ENCODE peak calls at places on chromosome 15, in five cellular contexts. One of them, this sample, is unnamed.

GRCh38 chr15:78325092-78325843 is 14.9 kb upstream of the CRABP1 start:
- DNase-seq in H9: no peak
- DNase-seq in trophoblast cell: no peak
- DNase-seq in mesenchymal stem cell: no peak
- DNase-seq in IMR-90: peak
- DNase-seq in this sample: no peak

GRCh38 chr15:38378162-38378560 is 75.8 kb upstream of the FAM98B start:
- DNase-seq in trophoblast cell: no peak
- DNase-seq in IMR-90: peak
- DNase-seq in mesenchymal stem cell: peak
- DNase-seq in H9: no peak
- DNase-seq in this sample: no peak

GRCh38 chr15:62240121-62240520 is 75.0 kb upstream of the C2CD4B start:
- DNase-seq in trophoblast cell: no peak
- DNase-seq in H9: no peak
- DNase-seq in IMR-90: no peak
- DNase-seq in mesenchymal stem cell: no peak
- DNase-seq in this sample: no peak

GRCh38 chr15:80173022-80173759 is 20.4 kb downstream of the FAH start:
- DNase-seq in trophoblast cell: peak
- DNase-seq in IMR-90: peak
- DNase-seq in mesenchymal stem cell: peak
- DNase-seq in H9: peak
- DNase-seq in this sample: peak

GRCh38 chr15:58269455-58270414 is 131.6 kb downstream of the AQP9 start:
- DNase-seq in IMR-90: peak
- DNase-seq in trophoblast cell: no peak
- DNase-seq in H9: peak
- DNase-seq in mesenchymal stem cell: peak
- DNase-seq in this sample: peak

GRCh38 chr15:61383421-61383820 is 154.3 kb upstream of the RORA start:
- DNase-seq in mesenchymal stem cell: peak
- DNase-seq in trophoblast cell: peak
- DNase-seq in H9: no peak
- DNase-seq in IMR-90: peak
- DNase-seq in this sample: no peak

GRCh38 chr15:49187537-49188245 is 17.6 kb downstream of the GALK2 start:
- DNase-seq in H9: no peak
- DNase-seq in IMR-90: peak
- DNase-seq in mesenchymal stem cell: peak
- DNase-seq in trophoblast cell: no peak
- DNase-seq in this sample: no peak

GRCh38 chr15:75104804-75105557 is 81.6 kb downstream of the PPCDC start:
- DNase-seq in H9: no peak
- DNase-seq in trophoblast cell: peak
- DNase-seq in IMR-90: peak
- DNase-seq in mesenchymal stem cell: peak
- DNase-seq in this sample: no peak

GRCh38 chr15:40063563-40064011 is 24.6 kb upstream of the SRP14 start:
- DNase-seq in mesenchymal stem cell: peak
- DNase-seq in trophoblast cell: no peak
- DNase-seq in IMR-90: peak
- DNase-seq in H9: no peak
- DNase-seq in this sample: no peak

GRCh38 chr15:79849789-79850188 is 47.0 kb downstream of the MTHFS start:
- DNase-seq in IMR-90: peak
- DNase-seq in trophoblast cell: peak
- DNase-seq in mesenchymal stem cell: peak
- DNase-seq in H9: peak
- DNase-seq in this sample: peak

GRCh38 chr15:20642054-20642767 is 100.6 kb upstream of the GOLGA6L6 start:
- DNase-seq in H9: no peak
- DNase-seq in trophoblast cell: no peak
- DNase-seq in IMR-90: no peak
- DNase-seq in mesenchymal stem cell: no peak
- DNase-seq in this sample: no peak

GRCh38 chr15:100255644-100256043 is 86.1 kb downstream of the ADAMTS17 start:
- DNase-seq in trophoblast cell: no peak
- DNase-seq in IMR-90: no peak
- DNase-seq in mesenchymal stem cell: no peak
- DNase-seq in H9: no peak
- DNase-seq in this sample: no peak

GRCh38 chr15:86236721-86237121 is 157.1 kb downstream of the AGBL1 start:
- DNase-seq in mesenchymal stem cell: no peak
- DNase-seq in IMR-90: no peak
- DNase-seq in trophoblast cell: no peak
- DNase-seq in H9: peak
- DNase-seq in this sample: peak

GRCh38 chr15:100781961-100782525 is 97.6 kb upstream of the ALDH1A3 start:
- DNase-seq in trophoblast cell: no peak
- DNase-seq in mesenchymal stem cell: no peak
- DNase-seq in H9: no peak
- DNase-seq in IMR-90: no peak
- DNase-seq in this sample: no peak

GRCh38 chr15:74461847-74462511 is 1.0 kb upstream of the UBL7 start:
- DNase-seq in IMR-90: no peak
- DNase-seq in H9: no peak
- DNase-seq in mesenchymal stem cell: peak
- DNase-seq in trophoblast cell: no peak
- DNase-seq in this sample: no peak

GRCh38 chr15:79452244-79453051 is 20.3 kb downstream of the MINAR1 start:
- DNase-seq in mesenchymal stem cell: no peak
- DNase-seq in trophoblast cell: no peak
- DNase-seq in H9: no peak
- DNase-seq in IMR-90: no peak
- DNase-seq in this sample: no peak

GRCh38 chr15:53837263-53837662 is 77.8 kb upstream of the WDR72 start:
- DNase-seq in H9: no peak
- DNase-seq in mesenchymal stem cell: no peak
- DNase-seq in IMR-90: no peak
- DNase-seq in trophoblast cell: no peak
- DNase-seq in this sample: no peak

GRCh38 chr15:60324706-60325438 is 72.9 kb downstream of the ANXA2 start:
- DNase-seq in H9: no peak
- DNase-seq in mesenchymal stem cell: no peak
- DNase-seq in trophoblast cell: no peak
- DNase-seq in IMR-90: no peak
- DNase-seq in this sample: no peak

GRCh38 chr15:38005949-38006800 is 71.7 kb downstream of the TMCO5A start:
- DNase-seq in mesenchymal stem cell: peak
- DNase-seq in H9: no peak
- DNase-seq in trophoblast cell: no peak
- DNase-seq in IMR-90: peak
- DNase-seq in this sample: no peak

DNA sequence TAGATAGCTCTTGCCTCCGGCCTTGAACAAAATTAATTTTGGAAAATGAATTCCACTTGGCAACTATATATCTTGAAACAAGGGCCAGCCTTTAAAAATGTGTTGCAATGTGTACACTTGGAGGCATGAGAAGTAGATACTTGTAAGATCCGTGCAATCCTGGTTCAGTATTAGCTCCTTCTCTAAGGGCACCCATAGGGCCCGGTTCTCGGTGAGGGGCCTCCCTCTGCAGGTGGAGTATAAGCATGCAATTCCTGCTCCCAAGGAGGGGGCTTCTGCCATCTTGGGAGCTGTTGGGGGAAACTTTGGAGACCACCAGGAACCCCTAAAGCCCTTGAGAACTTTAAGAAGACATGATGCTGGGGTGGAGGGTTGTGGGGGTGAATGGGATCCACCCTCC is 388.7 kb upstream of the RGMA start:
- DNase-seq in trophoblast cell: no peak
- DNase-seq in H9: no peak
- DNase-seq in IMR-90: no peak
- DNase-seq in mesenchymal stem cell: no peak
- DNase-seq in this sample: no peak
- H3K27ac ChIP-seq in trophoblast cell: no peak
- H3K27ac ChIP-seq in H9: no peak
- H3K27ac ChIP-seq in IMR-90: no peak
- H3K27ac ChIP-seq in mesenchymal stem cell: no peak
- H3K27ac ChIP-seq in this sample: peak

DNA sequence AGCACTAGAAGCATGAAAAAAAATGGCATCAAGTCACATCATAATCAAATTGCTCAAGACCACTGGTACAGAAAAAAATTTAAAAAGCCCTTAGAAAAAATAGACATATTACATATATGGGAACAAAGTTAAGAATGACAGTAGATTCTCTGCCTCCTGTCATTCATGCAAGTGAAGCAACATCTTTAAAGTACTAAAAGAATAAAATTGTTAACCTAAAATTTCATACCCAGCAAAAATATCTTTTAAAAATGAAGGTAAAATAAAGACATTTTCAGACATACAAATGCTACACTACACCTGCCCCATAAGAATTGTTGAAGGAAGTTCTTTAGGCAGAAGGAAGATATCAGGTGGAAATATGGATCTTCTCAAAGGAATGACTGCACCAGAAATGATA is 55.9 kb downstream of the THSD4 start:
- DNase-seq in IMR-90: no peak
- DNase-seq in mesenchymal stem cell: no peak
- DNase-seq in trophoblast cell: no peak
- DNase-seq in H9: no peak
- DNase-seq in this sample: no peak
- H3K14ac ChIP-seq in IMR-90: no peak
- H3K14ac ChIP-seq in mesenchymal stem cell: no peak
- H3K14ac ChIP-seq in trophoblast cell: no peak
- H3K14ac ChIP-seq in H9: no peak
- H3K14ac ChIP-seq in this sample: no peak

DNA sequence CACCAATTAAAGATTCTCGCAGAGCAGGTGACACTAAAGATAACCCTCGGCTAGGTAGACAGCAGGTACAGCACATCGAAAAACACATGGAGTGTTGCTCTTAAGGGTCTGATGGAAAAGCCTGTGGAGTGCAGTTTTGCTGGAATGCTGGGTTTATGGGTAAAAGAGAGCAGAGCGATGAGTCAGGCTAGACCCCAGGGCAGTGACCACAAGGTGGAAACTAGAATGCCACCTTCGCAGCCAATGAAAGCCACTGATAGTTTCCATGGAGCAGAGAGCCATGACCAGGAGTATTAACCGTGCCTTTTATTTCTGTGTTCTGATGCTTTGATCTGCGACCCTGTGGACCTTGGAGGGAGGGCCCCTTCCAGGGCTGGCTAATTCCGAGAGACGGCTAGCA is 149.8 kb downstream of the GABRB3 start:
- DNase-seq in IMR-90: no peak
- DNase-seq in trophoblast cell: no peak
- DNase-seq in H9: no peak
- DNase-seq in mesenchymal stem cell: no peak
- DNase-seq in this sample: no peak
- H3K18ac ChIP-seq in IMR-90: no peak
- H3K18ac ChIP-seq in trophoblast cell: no peak
- H3K18ac ChIP-seq in H9: no peak
- H3K18ac ChIP-seq in mesenchymal stem cell: no peak
- H3K18ac ChIP-seq in this sample: no peak

GRCh38 chr15:90592144-90592887 is 62.6 kb downstream of the CRTC3 start:
- DNase-seq in mesenchymal stem cell: peak
- DNase-seq in H9: no peak
- DNase-seq in IMR-90: peak
- DNase-seq in trophoblast cell: no peak
- DNase-seq in this sample: no peak
- H3K27ac ChIP-seq in mesenchymal stem cell: no peak
- H3K27ac ChIP-seq in H9: no peak
- H3K27ac ChIP-seq in IMR-90: peak
- H3K27ac ChIP-seq in trophoblast cell: no peak
- H3K27ac ChIP-seq in this sample: no peak

GRCh38 chr15:96070636-96071035 is 259.9 kb upstream of the NR2F2 start:
- DNase-seq in trophoblast cell: no peak
- DNase-seq in mesenchymal stem cell: no peak
- DNase-seq in H9: no peak
- DNase-seq in IMR-90: peak
- DNase-seq in this sample: no peak
- H3K14ac ChIP-seq in trophoblast cell: peak
- H3K14ac ChIP-seq in mesenchymal stem cell: no peak
- H3K14ac ChIP-seq in H9: no peak
- H3K14ac ChIP-seq in IMR-90: no peak
- H3K14ac ChIP-seq in this sample: no peak

DNA sequence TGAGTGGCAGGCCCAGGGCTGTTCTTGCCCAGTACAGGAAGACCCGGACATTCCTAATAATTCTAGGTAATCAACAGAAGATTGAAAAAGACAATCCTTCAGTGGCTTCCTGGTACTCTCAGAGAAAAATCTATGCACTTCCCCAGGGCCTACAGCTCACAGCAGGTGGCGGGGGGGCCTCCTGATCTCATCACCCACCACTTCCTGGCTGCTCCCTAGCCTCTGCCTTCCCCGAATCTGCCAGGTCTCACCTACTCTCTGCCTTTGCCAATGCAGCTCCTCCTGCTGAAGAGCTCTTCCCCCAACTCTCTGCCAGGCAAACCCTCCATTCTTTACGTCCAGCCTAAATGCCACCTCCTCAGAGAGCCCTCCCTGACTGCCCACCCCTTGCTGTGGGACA is 37.5 kb downstream of the EHD4 start:
- DNase-seq in mesenchymal stem cell: no peak
- DNase-seq in IMR-90: no peak
- DNase-seq in trophoblast cell: no peak
- DNase-seq in H9: peak
- DNase-seq in this sample: no peak
- H3K18ac ChIP-seq in mesenchymal stem cell: peak
- H3K18ac ChIP-seq in IMR-90: no peak
- H3K18ac ChIP-seq in trophoblast cell: peak
- H3K18ac ChIP-seq in H9: no peak
- H3K18ac ChIP-seq in this sample: no peak

This sample was measured in neuronal stem cell.